ENCODE peak calls at places on chromosome 13, in four cellular contexts. B, C, J and F are unnamed samples.

GRCh38 chr13:37656247-37656940 is 57.8 kb upstream of the POSTN start:
- DNase-seq in B (peak; percentile 55), C (no peak), J (no peak), F (no peak)

GRCh38 chr13:97935071-97935470 is 18.4 kb upstream of the IPO5 start:
- DNase-seq in B (no peak), C (no peak), J (no peak), F (no peak)

GRCh38 chr13:71240906-71241305 is 626.1 kb downstream of the DACH1 start:
- DNase-seq in B (no peak), C (no peak), J (no peak), F (no peak)

GRCh38 chr13:50033696-50034095 is 18.5 kb downstream of the KCNRG start:
- DNase-seq in B (no peak), C (no peak), J (no peak), F (no peak)

GRCh38 chr13:44013666-44014291 is 134.1 kb downstream of the LACC1 start:
- DNase-seq in B (peak; percentile 33), C (no peak), J (no peak), F (no peak)

GRCh38 chr13:107138468-107138867 is 570.5 kb upstream of the ARGLU1 start:
- DNase-seq in B (no peak), C (no peak), J (no peak), F (no peak)

GRCh38 chr13:27919299-27919933 is 384 bp upstream of the PDX1 start:
- DNase-seq in B (no peak), C (no peak), J (no peak), F (no peak)

GRCh38 chr13:102091231-102091630 is 310.6 kb downstream of the FGF14 start:
- DNase-seq in B (no peak), C (no peak), J (no peak), F (peak; percentile 10)

GRCh38 chr13:64154514-64154913 is 2738.9 kb upstream of the PCDH20 start:
- DNase-seq in B (peak; percentile 1), C (no peak), J (no peak), F (no peak)

GRCh38 chr13:93230466-93230865 is 3.9 kb downstream of the GPC6 start:
- DNase-seq in B (no peak), C (no peak), J (no peak), F (no peak)

GRCh38 chr13:45316210-45316799 is 24.7 kb downstream of the TPT1 start:
- DNase-seq in B (no peak), C (no peak), J (no peak), F (no peak)

GRCh38 chr13:97319088-97319487 is 97.0 kb downstream of the MBNL2 start:
- DNase-seq in B (no peak), C (no peak), J (no peak), F (no peak)

GRCh38 chr13:28185256-28185655 is 46.9 kb downstream of the PAN3 start:
- DNase-seq in B (no peak), C (no peak), J (no peak), F (no peak)

GRCh38 chr13:80945328-80945727 is 604.4 kb upstream of the SPRY2 start:
- DNase-seq in B (no peak), C (no peak), J (no peak), F (peak; percentile 37)

GRCh38 chr13:114173261-114173660 is 5.8 kb upstream of the CFAP97D2 start:
- DNase-seq in B (no peak), C (no peak), J (no peak), F (no peak)

GRCh38 chr13:25890671-25891212 is 161.1 kb downstream of the SHISA2 start:
- DNase-seq in B (no peak), C (no peak), J (no peak), F (no peak)

GRCh38 chr13:112819816-112820215 is 130.0 kb downstream of the ATP11A start:
- DNase-seq in B (no peak), C (no peak), J (no peak), F (no peak)

GRCh38 chr13:99087954-99088491 is 110.2 kb upstream of the DOCK9 start:
- DNase-seq in B (no peak), C (no peak), J (peak; percentile 67), F (no peak)

GRCh38 chr13:39451301-39451700 is 151.7 kb downstream of the LHFPL6 start:
- DNase-seq in B (no peak), C (no peak), J (no peak), F (no peak)

GRCh38 chr13:112618501-112618900 is 30.5 kb upstream of the TUBGCP3 start:
- DNase-seq in B (no peak), C (no peak), J (no peak), F (no peak)

GRCh38 chr13:108200781-108201398 is 14.4 kb downstream of the LIG4 start:
- DNase-seq in B (no peak), C (no peak), J (no peak), F (no peak)

GRCh38 chr13:48585456-48585840 is 52.6 kb upstream of the RCBTB2 start:
- DNase-seq in B (peak; percentile 52), C (no peak), J (no peak), F (no peak)

GRCh38 chr13:49374585-49375290 is 69.1 kb downstream of the CAB39L start:
- DNase-seq in B (no peak), C (no peak), J (no peak), F (no peak)

GRCh38 chr13:37769078-37769477 is 100.5 kb downstream of the TRPC4 start:
- DNase-seq in B (no peak), C (no peak), J (no peak), F (no peak)

GRCh38 chr13:45224181-45224580 is 23.3 kb upstream of the KCTD4 start:
- DNase-seq in B (no peak), C (no peak), J (no peak), F (no peak)

GRCh38 chr13:40370662-40371061 is 295.8 kb downstream of the FOXO1 start:
- DNase-seq in B (no peak), C (no peak), J (peak; percentile 28), F (no peak)

GRCh38 chr13:97600438-97601080 is 166.6 kb downstream of the RAP2A start:
- DNase-seq in B (peak; percentile 5), C (no peak), J (no peak), F (no peak)

GRCh38 chr13:35912841-35913240 is 218.3 kb downstream of the DCLK1 start:
- DNase-seq in B (no peak), C (no peak), J (no peak), F (no peak)

GRCh38 chr13:111129465-111130110 is 14.5 kb downstream of the ARHGEF7 start:
- DNase-seq in B (no peak), C (no peak), J (no peak), F (no peak)